ENCODE peak calls at places on chromosomes 12 and 14, in ten cellular contexts. T is SK-MEL-5; D is COR-L47; X is ELR; F is A549; K is left ventricle myocardium superior; Y is caudate nucleus; E is activated naive CD4-positive, alpha-beta T cell; O is DMS79 treated with DMSO at 0.1 percent for 48 hours; R is stimulated activated CD4-positive, alpha-beta T cell treated with anti-CD3 and anti-CD28 coated beads, Interleukin-1b, Interleukin-23, amount 100 ng/mL, for 1 hour. U is an unnamed sample.

GRCh38 chr12:96183734-96184370 is 10.3 kb upstream of the ELK3 start:
- DNase-seq in T (no peak), D (no peak), X (no peak), F (no peak), K (no peak), Y (no peak), E (no peak), O (no peak), R (no peak), U (no peak)

GRCh38 chr12:42539696-42540095 is 49.9 kb downstream of the PRICKLE1 start:
- DNase-seq in T (no peak), D (no peak), X (no peak), F (no peak), K (no peak), Y (no peak), E (no peak), O (no peak), R (no peak), U (no peak)

GRCh38 chr12:6769681-6770080 is 2.6 kb upstream of the LAG3 start:
- DNase-seq in T (no peak), D (no peak), X (no peak), F (no peak), K (peak; percentile 24), Y (no peak), E (no peak), O (no peak), R (no peak), U (no peak)

GRCh38 chr14:81831128-81831815 is 297.6 kb upstream of the SEL1L start:
- DNase-seq in T (no peak), D (no peak), X (no peak), F (no peak), K (peak; percentile 62), Y (no peak), E (no peak), O (no peak), R (no peak), U (peak; percentile 18)

GRCh38 chr12:54040148-54040494 is 7.3 kb downstream of the HOXC5 start:
- DNase-seq in T (peak; percentile 55), D (no peak), X (peak; percentile 27), F (peak; percentile 57), K (no peak), Y (no peak), E (no peak), O (no peak), R (no peak), U (no peak)

GRCh38 chr12:53591301-53592206 is 34.6 kb downstream of the ATF7 start:
- DNase-seq in T (peak; percentile 43), D (no peak), X (peak; percentile 10), F (no peak), K (no peak), Y (no peak), E (no peak), O (no peak), R (no peak), U (no peak)

GRCh38 chr12:89663577-89664357 is 44.9 kb downstream of the ATP2B1 start:
- DNase-seq in T (no peak), D (no peak), X (peak; percentile 63), F (no peak), K (no peak), Y (no peak), E (no peak), O (no peak), R (no peak), U (peak; percentile 17)

GRCh38 chr12:102781117-102781516 is 135.9 kb downstream of the PAH start:
- DNase-seq in T (no peak), D (no peak), X (no peak), F (no peak), K (peak; percentile 26), Y (no peak), E (no peak), O (no peak), R (no peak), U (no peak)

GRCh38 chr12:29582677-29583076 is 85.2 kb upstream of the OVCH1 start:
- DNase-seq in T (no peak), D (no peak), X (no peak), F (no peak), K (peak; percentile 34), Y (no peak), E (no peak), O (no peak), R (no peak), U (peak; percentile 11)

GRCh38 chr14:66511849-66512248 is 3.9 kb downstream of the GPHN start:
- DNase-seq in T (no peak), D (no peak), X (peak; percentile 9), F (no peak), K (no peak), Y (no peak), E (no peak), O (no peak), R (no peak), U (no peak)

GRCh38 chr12:123354600-123354999 is 10.0 kb downstream of the SBNO1 start:
- DNase-seq in T (peak; percentile 66), D (no peak), X (peak; percentile 16), F (no peak), K (no peak), Y (no peak), E (no peak), O (no peak), R (no peak), U (no peak)

GRCh38 chr12:76152161-76152807 is 67.8 kb upstream of the NAP1L1 start:
- DNase-seq in T (peak; percentile 14), D (no peak), X (no peak), F (no peak), K (no peak), Y (no peak), E (no peak), O (no peak), R (no peak), U (peak; percentile 26)

GRCh38 chr12:49264466-49264872 is 413 bp upstream of the TUBA1C start:
- DNase-seq in T (no peak), D (no peak), X (peak; percentile 70), F (no peak), K (no peak), Y (no peak), E (no peak), O (peak; percentile 56), R (peak; percentile 18), U (peak; percentile 55)

GRCh38 chr12:1505151-1505450 is 89.3 kb downstream of the FBXL14 start:
- DNase-seq in T (no peak), D (no peak), X (no peak), F (no peak), K (no peak), Y (no peak), E (no peak), O (no peak), R (no peak), U (no peak)

GRCh38 chr12:104520242-104520900 is 63.6 kb downstream of the CHST11 start:
- DNase-seq in T (peak; percentile 55), D (no peak), X (no peak), F (no peak), K (no peak), Y (no peak), E (no peak), O (peak; percentile 50), R (no peak), U (peak; percentile 38)

GRCh38 chr14:91063119-91063518 is 2.7 kb upstream of the RPS6KA5 start:
- DNase-seq in T (peak; percentile 38), D (no peak), X (peak; percentile 30), F (peak; percentile 29), K (no peak), Y (no peak), E (no peak), O (no peak), R (no peak), U (peak; percentile 4)

GRCh38 chr12:124440841-124441381 is 126.5 kb downstream of the NCOR2 start:
- DNase-seq in T (no peak), D (no peak), X (peak; percentile 35), F (no peak), K (peak; percentile 50), Y (no peak), E (no peak), O (no peak), R (no peak), U (peak; percentile 65)